ENCODE peak calls at places on chromosomes 12 and 14, in four cellular contexts. One of them, this sample, is unnamed.

GRCh38 chr12:82474798-82475184 is 116.5 kb downstream of the METTL25 start:
- DNase-seq in K562: no peak
- DNase-seq in H1: no peak
- DNase-seq in HCT116: no peak
- DNase-seq in this sample: no peak

GRCh38 chr14:89037065-89037464 is 212.6 kb downstream of the TTC8 start:
- DNase-seq in H1: no peak
- DNase-seq in HCT116: no peak
- DNase-seq in K562: no peak
- DNase-seq in this sample: no peak

GRCh38 chr12:105031061-105031807 is 45.1 kb downstream of the NOPCHAP1 start:
- DNase-seq in HCT116: no peak
- DNase-seq in H1: no peak
- DNase-seq in K562: no peak
- DNase-seq in this sample: no peak

GRCh38 chr12:29088611-29089219 is 60.4 kb upstream of the FAR2 start:
- DNase-seq in H1: no peak
- DNase-seq in HCT116: no peak
- DNase-seq in K562: no peak
- DNase-seq in this sample: peak

GRCh38 chr12:42780671-42781070 is 191.1 kb upstream of the PRICKLE1 start:
- DNase-seq in H1: no peak
- DNase-seq in HCT116: no peak
- DNase-seq in K562: no peak
- DNase-seq in this sample: no peak

GRCh38 chr12:10716704-10717315 is 6.3 kb downstream of the YBX3 start:
- DNase-seq in K562: no peak
- DNase-seq in H1: no peak
- DNase-seq in HCT116: peak
- DNase-seq in this sample: no peak

GRCh38 chr14:58923751-58924405 is 264.6 kb upstream of the DAAM1 start:
- DNase-seq in HCT116: no peak
- DNase-seq in H1: no peak
- DNase-seq in K562: no peak
- DNase-seq in this sample: no peak

GRCh38 chr12:26492406-26492805 is 297.0 kb downstream of the SSPN start:
- DNase-seq in H1: no peak
- DNase-seq in K562: no peak
- DNase-seq in HCT116: no peak
- DNase-seq in this sample: no peak

GRCh38 chr14:54362759-54363437 is 33.9 kb upstream of the CDKN3 start:
- DNase-seq in HCT116: no peak
- DNase-seq in H1: peak
- DNase-seq in K562: no peak
- DNase-seq in this sample: no peak

GRCh38 chr14:54360667-54361066 is 36.1 kb upstream of the CDKN3 start:
- DNase-seq in H1: peak
- DNase-seq in K562: no peak
- DNase-seq in HCT116: no peak
- DNase-seq in this sample: peak

GRCh38 chr14:54362089-54362504 is 34.7 kb upstream of the CDKN3 start:
- DNase-seq in H1: peak
- DNase-seq in HCT116: no peak
- DNase-seq in K562: no peak
- DNase-seq in this sample: no peak

GRCh38 chr14:54366726-54367707 is 29.8 kb upstream of the CDKN3 start:
- DNase-seq in K562: peak
- DNase-seq in HCT116: peak
- DNase-seq in H1: peak
- DNase-seq in this sample: peak

GRCh38 chr14:54364555-54365415 is 32.0 kb upstream of the CDKN3 start:
- DNase-seq in K562: no peak
- DNase-seq in HCT116: no peak
- DNase-seq in H1: peak
- DNase-seq in this sample: peak
- TF ChIP-seq FOSL1 in K562: no peak
- TF ChIP-seq FOSL1 in HCT116: no peak
- TF ChIP-seq FOSL1 in H1: no peak
- TF ChIP-seq FOSL1 in this sample: no peak

GRCh38 chr14:92352158-92352985 is 29.4 kb downstream of the SLC24A4 start:
- DNase-seq in HCT116: peak
- DNase-seq in K562: peak
- DNase-seq in H1: peak
- DNase-seq in this sample: peak
- TF ChIP-seq FOSL1 in HCT116: no peak
- TF ChIP-seq FOSL1 in K562: no peak
- TF ChIP-seq FOSL1 in H1: no peak
- TF ChIP-seq FOSL1 in this sample: no peak

GRCh38 chr14:41805633-41806032 is 199.0 kb downstream of the LRFN5 start:
- DNase-seq in HCT116: no peak
- DNase-seq in K562: no peak
- DNase-seq in H1: no peak
- DNase-seq in this sample: no peak

GRCh38 chr14:41806355-41806975 is 199.8 kb downstream of the LRFN5 start:
- DNase-seq in K562: no peak
- DNase-seq in HCT116: no peak
- DNase-seq in H1: no peak
- DNase-seq in this sample: no peak

DNA sequence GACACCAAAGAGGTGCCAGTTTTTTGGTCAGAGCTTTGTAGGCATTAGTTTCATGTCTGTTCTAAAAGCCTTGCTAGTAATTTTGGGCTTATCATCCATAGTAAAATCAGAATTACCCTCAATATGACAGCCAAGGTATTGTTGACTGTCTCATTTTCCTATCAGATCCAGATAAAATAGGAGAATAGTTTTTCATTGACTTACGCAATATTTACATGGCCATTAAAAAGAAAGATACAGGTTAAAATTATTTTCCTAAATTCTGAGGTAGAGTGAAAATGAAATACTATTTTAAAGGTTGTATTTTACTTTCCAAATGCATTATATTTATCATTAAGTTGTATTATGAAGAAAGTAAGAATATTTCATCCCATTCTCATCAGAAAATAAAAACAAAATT is 203.7 kb downstream of the LRFN5 start:
- DNase-seq in HCT116: no peak
- DNase-seq in H1: no peak
- DNase-seq in K562: no peak
- DNase-seq in this sample: no peak
- TF ChIP-seq FOSL1 in HCT116: no peak
- TF ChIP-seq FOSL1 in H1: no peak
- TF ChIP-seq FOSL1 in K562: no peak
- TF ChIP-seq FOSL1 in this sample: no peak

GRCh38 chr12:62434504-62435336 is 31.9 kb upstream of the MON2 start:
- DNase-seq in HCT116: no peak
- DNase-seq in H1: no peak
- DNase-seq in K562: no peak
- DNase-seq in this sample: no peak
- TF ChIP-seq FOSL1 in HCT116: no peak
- TF ChIP-seq FOSL1 in H1: no peak
- TF ChIP-seq FOSL1 in K562: no peak
- TF ChIP-seq FOSL1 in this sample: no peak

DNA sequence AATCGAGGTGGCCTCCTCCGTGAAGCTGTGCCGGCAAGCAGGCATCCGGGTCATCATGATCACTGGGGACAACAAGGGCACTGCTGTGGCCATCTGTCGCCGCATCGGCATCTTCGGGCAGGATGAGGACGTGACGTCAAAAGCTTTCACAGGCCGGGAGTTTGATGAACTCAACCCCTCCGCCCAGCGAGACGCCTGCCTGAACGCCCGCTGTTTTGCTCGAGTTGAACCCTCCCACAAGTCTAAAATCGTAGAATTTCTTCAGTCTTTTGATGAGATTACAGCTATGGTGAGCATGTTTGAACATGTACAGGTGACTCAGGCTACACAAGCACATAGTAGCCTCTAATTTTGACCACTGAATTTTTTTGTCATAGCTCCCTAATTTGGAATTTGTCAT is 59.7 kb downstream of the ATP2A2 start:
- DNase-seq in H1: no peak
- DNase-seq in K562: no peak
- DNase-seq in HCT116: no peak
- DNase-seq in this sample: no peak
- TF ChIP-seq FOSL1 in H1: no peak
- TF ChIP-seq FOSL1 in K562: no peak
- TF ChIP-seq FOSL1 in HCT116: no peak
- TF ChIP-seq FOSL1 in this sample: no peak

DNA sequence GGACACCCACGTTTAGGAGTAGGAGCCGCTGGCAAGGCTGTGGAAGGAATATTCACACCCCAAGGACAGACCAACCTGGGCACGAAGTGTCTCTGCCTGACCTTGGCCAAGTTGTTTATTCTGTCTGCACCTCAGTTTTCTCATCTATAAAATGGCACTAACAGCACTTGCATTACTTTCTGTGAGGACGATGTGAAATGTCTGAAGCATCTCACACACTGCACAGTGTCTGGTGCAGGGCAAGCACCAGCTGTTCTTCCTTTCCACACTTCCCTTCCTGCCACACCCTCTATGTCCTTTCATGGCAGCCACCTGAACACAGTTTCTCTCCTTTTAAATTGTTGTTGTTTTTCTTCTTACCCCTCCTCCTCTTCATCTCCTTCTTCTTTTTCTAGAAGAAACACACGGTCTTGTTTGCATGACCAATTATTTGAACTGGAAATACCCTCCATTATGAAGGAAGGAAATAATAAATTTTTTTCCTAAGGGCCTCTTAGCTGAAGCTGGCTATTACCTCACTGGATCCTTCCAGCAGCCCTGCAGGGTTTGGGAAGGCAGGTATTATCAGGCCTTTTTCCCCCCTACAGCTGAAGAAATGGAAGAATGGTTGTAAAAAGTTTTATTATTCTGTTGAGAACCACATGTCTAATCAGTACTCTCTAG is 42.9 kb upstream of the ATP23 start:
- DNase-seq in K562: no peak
- DNase-seq in H1: no peak
- DNase-seq in HCT116: no peak
- DNase-seq in this sample: no peak
- TF ChIP-seq FOSL1 in K562: no peak
- TF ChIP-seq FOSL1 in H1: no peak
- TF ChIP-seq FOSL1 in HCT116: no peak
- TF ChIP-seq FOSL1 in this sample: no peak

DNA sequence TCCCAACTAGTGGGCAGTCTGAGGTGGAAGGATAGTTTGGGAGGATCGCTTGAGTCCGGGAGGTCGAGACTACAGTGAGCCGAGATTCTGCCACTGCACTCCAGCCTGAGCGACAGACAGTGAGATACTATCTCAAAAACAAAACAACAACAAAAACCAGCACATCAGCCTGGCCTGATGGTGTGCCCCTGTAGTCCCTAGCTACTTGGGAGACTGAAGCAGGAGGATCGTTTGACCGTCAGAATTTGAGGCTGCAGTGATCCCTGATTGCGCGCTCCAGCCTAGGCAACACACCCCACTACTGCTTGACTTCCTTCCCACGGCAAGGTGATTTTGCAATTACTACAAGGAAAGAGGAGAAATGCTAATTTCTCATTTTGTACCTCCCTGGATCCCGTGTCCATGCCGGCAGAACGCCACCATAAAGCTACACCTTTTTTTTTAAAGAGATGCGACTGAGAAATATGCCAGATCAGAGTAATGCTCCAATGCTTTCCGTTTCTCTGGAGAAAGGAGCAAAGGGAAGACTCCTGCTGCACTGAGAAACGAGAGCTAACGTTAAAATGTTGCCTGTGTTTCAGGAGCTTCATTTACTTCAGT is 665 bp upstream of the SCFD1 start:
- DNase-seq in K562: no peak
- DNase-seq in H1: peak
- DNase-seq in HCT116: no peak
- DNase-seq in this sample: peak
- TF ChIP-seq FOSL1 in K562: no peak
- TF ChIP-seq FOSL1 in H1: no peak
- TF ChIP-seq FOSL1 in HCT116: no peak
- TF ChIP-seq FOSL1 in this sample: no peak

GRCh38 chr14:105069887-105070759 is 4.9 kb upstream of the GPR132 start:
- DNase-seq in HCT116: no peak
- DNase-seq in H1: no peak
- DNase-seq in K562: peak
- DNase-seq in this sample: no peak
- TF ChIP-seq FOSL1 in HCT116: no peak
- TF ChIP-seq FOSL1 in H1: no peak
- TF ChIP-seq FOSL1 in K562: no peak
- TF ChIP-seq FOSL1 in this sample: no peak

This sample was measured in HepG2.